ENCODE peak calls at places on chromosomes 7 and 10, in seven cellular contexts. T is fibroblast of pulmonary artery, C is stomach, D is endothelial cell of umbilical vein, X is lower lobe of right lung, N is hepatocyte, U is Peyer's patch. Z is an unnamed sample.

GRCh38 chr7:128869138-128869943 is 6.7 kb downstream of the ATP6V1F start:
- DNase-seq in D (peak), T (peak), N (peak), U (peak), C (peak), X (peak), Z (peak)

GRCh38 chr7:29806131-29806792 is at the start of gene WIPF3:
- DNase-seq in N (peak), C (peak), X (peak), U (peak), D (peak), T (no peak), Z (peak)

GRCh38 chr10:30034433-30035137 is 24.8 kb downstream of the JCAD start:
- DNase-seq in X (no peak), U (no peak), D (no peak), N (no peak), T (no peak), C (no peak), Z (no peak)

GRCh38 chr10:6383099-6383812 is 180.5 kb downstream of the PFKFB3 start:
- DNase-seq in U (no peak), N (peak), D (peak), X (no peak), T (peak), C (no peak), Z (no peak)

GRCh38 chr10:115918812-115919211 is 354.2 kb downstream of the GFRA1 start:
- DNase-seq in C (no peak), T (no peak), X (no peak), U (no peak), N (no peak), D (no peak), Z (no peak)

GRCh38 chr10:71396714-71397339 is at the start of gene CDH23:
- DNase-seq in C (peak), U (peak), T (no peak), N (peak), D (no peak), X (no peak), Z (peak)

GRCh38 chr10:1546431-1547110 is 190.8 kb downstream of the ADARB2 start:
- DNase-seq in T (no peak), U (peak), X (no peak), D (no peak), C (peak), N (no peak), Z (no peak)

GRCh38 chr7:100901921-100902332 is 6.2 kb upstream of the ACHE start:
- DNase-seq in U (peak), X (no peak), C (no peak), D (no peak), N (peak), T (no peak), Z (no peak)

GRCh38 chr10:31381171-31381570 is 62.2 kb downstream of the ZEB1 start:
- DNase-seq in X (no peak), U (no peak), D (no peak), N (no peak), T (no peak), C (no peak), Z (no peak)

GRCh38 chr10:100996678-100997363 is 2.8 kb upstream of the LZTS2 start:
- DNase-seq in X (no peak), N (peak), T (no peak), D (no peak), C (peak), U (no peak), Z (peak)

GRCh38 chr7:20329389-20330175 is 1.1 kb upstream of the ITGB8 start:
- DNase-seq in X (peak), N (peak), U (peak), D (peak), C (peak), T (peak), Z (peak)

GRCh38 chr7:103031781-103032180 is 42.8 kb downstream of the FBXL13 start:
- DNase-seq in D (no peak), U (no peak), X (no peak), N (no peak), C (no peak), T (no peak), Z (no peak)

GRCh38 chr10:56586391-56586790 is 225.3 kb upstream of the ZWINT start:
- DNase-seq in X (no peak), N (no peak), D (no peak), U (no peak), T (no peak), C (no peak), Z (no peak)

GRCh38 chr7:127905491-127906330 is 125.5 kb downstream of the LRRC4 start:
- DNase-seq in N (no peak), C (no peak), X (no peak), T (peak), D (peak), U (no peak), Z (no peak)

GRCh38 chr10:58299580-58299979 is 30.6 kb downstream of the CISD1 start:
- DNase-seq in C (peak), U (peak), T (peak), N (peak), X (no peak), D (peak), Z (peak)

GRCh38 chr7:30923009-30923773 is 11.5 kb downstream of the AQP1 start:
- DNase-seq in D (no peak), C (peak), X (peak), U (peak), N (no peak), T (no peak), Z (peak)

GRCh38 chr10:59155556-59155955 is 20.9 kb upstream of the PHYHIPL start:
- DNase-seq in U (no peak), T (no peak), N (no peak), X (no peak), D (no peak), C (no peak), Z (no peak)

DNA sequence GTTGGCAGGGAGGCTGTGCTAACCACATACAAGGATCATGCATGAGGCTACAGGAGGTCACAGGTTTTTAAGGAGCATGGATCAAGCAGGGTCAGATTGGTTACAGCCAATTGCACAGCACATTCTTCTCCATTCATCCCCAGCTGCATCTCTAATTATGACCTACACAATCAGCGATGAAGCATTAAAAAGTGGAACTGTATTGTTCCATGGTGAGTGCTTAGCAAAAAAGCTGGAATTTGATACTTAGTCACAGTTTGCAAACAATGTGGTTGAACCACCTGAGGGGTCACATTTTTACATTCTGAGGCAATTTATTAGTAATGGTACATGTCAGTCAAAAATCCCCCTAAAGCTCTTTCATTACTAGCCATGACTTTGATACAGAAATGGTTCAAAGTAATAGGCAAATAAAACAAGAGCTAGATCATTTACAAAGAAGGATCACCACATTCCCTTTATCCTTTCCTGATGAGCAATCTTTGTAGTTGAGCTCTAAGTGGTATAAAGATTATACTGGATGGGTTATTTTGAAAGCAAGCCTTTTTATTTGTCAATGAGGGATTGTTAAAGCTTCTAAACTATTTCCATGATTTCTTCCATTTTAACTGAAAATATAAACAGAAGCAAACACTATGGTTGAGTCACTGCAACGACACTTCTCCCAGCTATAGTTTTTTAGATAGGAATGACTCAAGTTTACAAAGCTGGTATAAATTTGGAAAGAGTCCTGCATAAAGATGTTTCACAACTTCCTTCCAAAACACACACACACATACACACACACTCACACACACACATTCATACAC is 217.8 kb upstream of the SEMA3A start:
- DNase-seq in U (no peak), D (peak), N (peak), X (no peak), T (peak), C (no peak), Z (no peak)
- H3K4me3 ChIP-seq in U (no peak), D (no peak), N (no peak), X (no peak), T (no peak), C (no peak), Z (no peak)

DNA sequence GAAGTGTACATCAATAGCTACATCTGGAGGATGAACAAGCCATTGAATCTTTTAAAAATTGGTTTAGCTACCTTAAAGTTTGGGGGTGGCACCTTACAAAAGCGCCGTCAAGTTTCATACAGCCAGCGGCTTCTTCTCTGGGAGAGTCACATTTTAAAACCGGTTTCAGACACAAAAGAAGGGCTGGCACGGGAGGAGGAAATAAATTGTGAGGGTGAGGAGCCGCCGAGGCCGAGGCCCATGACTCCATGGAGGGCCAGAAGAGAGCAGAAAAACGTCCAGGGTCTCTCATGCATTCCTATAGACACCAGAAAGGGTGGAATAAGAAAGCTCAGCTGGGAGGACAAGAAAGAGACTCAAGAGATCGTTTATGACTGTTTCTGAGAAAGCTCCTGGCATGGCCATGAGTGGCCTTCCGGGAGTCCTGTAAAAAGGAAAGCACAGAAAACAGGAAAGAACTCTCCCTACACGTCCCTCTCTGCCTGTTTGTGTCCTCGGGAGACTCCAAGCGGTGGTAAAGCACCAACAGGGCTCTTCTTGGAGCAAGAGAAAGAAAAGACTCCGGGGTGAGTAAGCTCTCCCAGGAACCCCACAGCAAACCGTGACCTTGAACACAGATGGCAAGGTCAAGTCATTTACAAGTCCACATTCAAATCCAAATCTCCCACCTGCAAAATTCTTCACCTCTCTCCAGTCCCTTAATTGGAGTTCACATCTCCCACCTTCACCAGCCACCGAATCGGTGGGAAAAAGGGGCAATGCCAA is 1.8 kb downstream of the FRAT2 start:
- DNase-seq in X (no peak), C (peak), N (peak), D (peak), T (peak), U (no peak), Z (peak)
- H3K4me3 ChIP-seq in X (peak), C (peak), N (peak), D (peak), T (peak), U (peak), Z (peak)

DNA sequence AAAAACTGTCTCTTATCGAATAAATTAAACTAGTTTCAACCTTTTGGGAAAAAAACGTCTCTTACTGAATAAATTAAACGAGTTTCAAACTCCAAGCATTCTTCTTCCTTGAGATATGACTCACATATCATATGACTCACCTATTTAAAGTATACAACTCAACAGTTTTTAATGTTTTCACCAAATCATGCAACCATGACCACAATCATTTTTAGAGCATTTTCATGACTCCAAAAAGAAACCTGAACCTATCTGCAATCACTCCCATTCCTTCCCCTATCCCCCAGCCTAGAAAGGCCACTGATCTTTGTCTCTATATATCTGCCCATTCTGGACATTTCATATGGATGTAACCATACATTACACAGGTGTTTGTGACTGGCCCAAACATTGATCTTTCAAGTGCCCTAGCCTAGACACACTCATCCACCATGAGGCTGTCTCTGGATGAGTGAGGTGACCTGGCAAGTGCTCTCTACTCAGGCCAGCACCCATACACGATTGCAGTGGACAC is 115.3 kb downstream of the PIP4K2A start:
- DNase-seq in X (no peak), D (peak), T (peak), N (no peak), U (no peak), C (no peak), Z (no peak)
- H3K4me3 ChIP-seq in X (no peak), D (no peak), T (no peak), N (no peak), U (no peak), C (no peak), Z (no peak)

GRCh38 chr10:60351191-60351853 is 38.4 kb downstream of the ANK3 start:
- DNase-seq in T (no peak), N (no peak), C (no peak), U (no peak), X (no peak), D (no peak), Z (no peak)
- H3K4me3 ChIP-seq in T (no peak), N (no peak), C (no peak), U (no peak), X (no peak), D (no peak), Z (no peak)

GRCh38 chr10:102869290-102870198 is at the start of gene AS3MT:
- DNase-seq in U (peak), N (peak), T (no peak), D (peak), C (no peak), X (no peak), Z (peak)
- H3K4me3 ChIP-seq in U (peak), N (peak), T (peak), D (peak), C (peak), X (peak), Z (peak)

GRCh38 chr7:155373359-155374273 is 75.9 kb downstream of the INSIG1 start:
- DNase-seq in X (no peak), U (no peak), T (peak), C (no peak), D (peak), N (no peak), Z (no peak)
- H3K4me3 ChIP-seq in X (peak), U (no peak), T (peak), C (peak), D (no peak), N (no peak), Z (peak)

GRCh38 chr7:27208998-27209397 is 9.1 kb upstream of the HOXA13 start:
- DNase-seq in U (peak), D (no peak), T (no peak), C (no peak), N (no peak), X (no peak), Z (no peak)

GRCh38 chr7:27209933-27210440 is 10.1 kb upstream of the HOXA13 start:
- DNase-seq in N (no peak), C (no peak), U (no peak), D (no peak), X (no peak), T (no peak), Z (no peak)

GRCh38 chr7:27211084-27211446 is 11.2 kb upstream of the HOXA13 start:
- DNase-seq in C (no peak), D (no peak), T (no peak), U (no peak), X (no peak), N (no peak), Z (no peak)

GRCh38 chr7:27211694-27212316 is 11.9 kb upstream of the HOXA13 start:
- DNase-seq in D (no peak), X (no peak), N (no peak), U (no peak), T (no peak), C (no peak), Z (no peak)

DNA sequence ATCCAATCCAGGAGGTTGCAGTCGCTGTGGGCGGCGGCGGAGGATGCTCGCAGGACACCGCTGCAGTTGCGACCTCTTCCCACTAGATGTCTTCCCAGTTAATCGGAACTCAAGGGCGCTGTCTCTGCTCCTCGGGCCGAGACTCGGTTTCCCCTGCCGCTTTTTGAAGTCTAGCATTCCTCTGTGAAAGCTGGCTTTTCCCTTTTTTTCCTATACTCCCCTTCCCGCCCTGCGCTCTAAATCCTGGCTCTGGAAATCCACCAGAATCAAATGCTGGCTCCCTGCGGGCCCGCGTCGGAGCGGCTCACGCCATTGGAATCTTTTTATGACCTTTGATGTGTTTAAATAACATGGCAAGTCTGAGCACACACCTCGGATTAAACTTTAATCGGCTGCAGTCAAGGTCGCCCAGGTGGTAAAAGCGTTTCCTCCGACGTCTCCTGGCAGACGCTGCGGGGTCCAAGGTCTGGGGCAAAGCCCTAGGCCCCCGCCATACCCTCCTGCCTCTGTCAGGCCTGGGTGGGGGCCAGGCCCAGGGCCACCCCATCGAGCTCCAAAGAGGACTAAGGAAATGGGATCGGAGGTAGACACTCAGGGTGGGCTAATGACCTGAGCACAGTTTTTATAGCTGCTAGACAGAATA is 10.7 kb upstream of the HOXA13 start:
- DNase-seq in U (peak), X (no peak), D (no peak), N (peak), C (no peak), T (peak), Z (peak)
- H3K4me3 ChIP-seq in U (no peak), X (peak), D (no peak), N (no peak), C (peak), T (peak), Z (peak)